ENCODE peak calls at places on chromosomes 16 and 17, in five cellular contexts. One of them, this sample, is unnamed.

GRCh38 chr17:17081304-17081940 is 39.2 kb downstream of the MPRIP start:
- DNase-seq in thoracic aorta: no peak
- DNase-seq in left ventricle myocardium inferior: no peak
- DNase-seq in adrenal gland: no peak
- DNase-seq in ascending aorta: no peak
- DNase-seq in this sample: no peak

GRCh38 chr16:17944345-17944744 is 392.2 kb downstream of the NPIPA8 start:
- DNase-seq in ascending aorta: no peak
- DNase-seq in adrenal gland: no peak
- DNase-seq in thoracic aorta: no peak
- DNase-seq in left ventricle myocardium inferior: no peak
- DNase-seq in this sample: no peak

GRCh38 chr16:22670551-22670970 is 143.4 kb upstream of the HS3ST2 start:
- DNase-seq in ascending aorta: no peak
- DNase-seq in thoracic aorta: no peak
- DNase-seq in left ventricle myocardium inferior: no peak
- DNase-seq in adrenal gland: no peak
- DNase-seq in this sample: no peak

GRCh38 chr16:31224092-31224955 is 7.4 kb upstream of the PYDC1 start:
- DNase-seq in left ventricle myocardium inferior: no peak
- DNase-seq in adrenal gland: no peak
- DNase-seq in ascending aorta: no peak
- DNase-seq in thoracic aorta: no peak
- DNase-seq in this sample: no peak

GRCh38 chr17:921161-921560 is 58.4 kb downstream of the NXN start:
- DNase-seq in thoracic aorta: no peak
- DNase-seq in ascending aorta: no peak
- DNase-seq in adrenal gland: peak; percentile 28
- DNase-seq in left ventricle myocardium inferior: no peak
- DNase-seq in this sample: no peak

GRCh38 chr16:77660311-77660710 is 62.0 kb upstream of the NUDT7 start:
- DNase-seq in adrenal gland: no peak
- DNase-seq in thoracic aorta: no peak
- DNase-seq in ascending aorta: no peak
- DNase-seq in left ventricle myocardium inferior: no peak
- DNase-seq in this sample: no peak

GRCh38 chr16:30876867-30877266 is 17.0 kb downstream of the BCL7C start:
- DNase-seq in left ventricle myocardium inferior: no peak
- DNase-seq in adrenal gland: no peak
- DNase-seq in ascending aorta: no peak
- DNase-seq in thoracic aorta: no peak
- DNase-seq in this sample: no peak

GRCh38 chr17:66557886-66558285 is 255.5 kb downstream of the PRKCA start:
- DNase-seq in ascending aorta: no peak
- DNase-seq in thoracic aorta: no peak
- DNase-seq in adrenal gland: no peak
- DNase-seq in left ventricle myocardium inferior: no peak
- DNase-seq in this sample: no peak

GRCh38 chr17:40344321-40345160 is 20.0 kb downstream of the GJD3 start:
- DNase-seq in left ventricle myocardium inferior: no peak
- DNase-seq in thoracic aorta: no peak
- DNase-seq in adrenal gland: no peak
- DNase-seq in ascending aorta: no peak
- DNase-seq in this sample: no peak

GRCh38 chr16:74216319-74216718 is 80.3 kb upstream of the PSMD7 start:
- DNase-seq in left ventricle myocardium inferior: no peak
- DNase-seq in ascending aorta: no peak
- DNase-seq in adrenal gland: no peak
- DNase-seq in thoracic aorta: no peak
- DNase-seq in this sample: peak; percentile 69

GRCh38 chr16:87528690-87529579 is 36.1 kb upstream of the ZCCHC14 start:
- DNase-seq in left ventricle myocardium inferior: no peak
- DNase-seq in ascending aorta: no peak
- DNase-seq in adrenal gland: no peak
- DNase-seq in thoracic aorta: no peak
- DNase-seq in this sample: no peak

GRCh38 chr16:48101069-48101674 is 54.6 kb downstream of the ABCC12 start:
- DNase-seq in adrenal gland: no peak
- DNase-seq in thoracic aorta: no peak
- DNase-seq in left ventricle myocardium inferior: no peak
- DNase-seq in ascending aorta: no peak
- DNase-seq in this sample: no peak

GRCh38 chr17:75557075-75557851 is 30.3 kb upstream of the MYO15B start:
- DNase-seq in adrenal gland: peak; percentile 95
- DNase-seq in thoracic aorta: no peak
- DNase-seq in left ventricle myocardium inferior: no peak
- DNase-seq in ascending aorta: no peak
- DNase-seq in this sample: no peak

GRCh38 chr17:65102788-65103187 is 34.4 kb upstream of the RGS9 start:
- DNase-seq in thoracic aorta: no peak
- DNase-seq in ascending aorta: no peak
- DNase-seq in left ventricle myocardium inferior: no peak
- DNase-seq in adrenal gland: no peak
- DNase-seq in this sample: no peak

GRCh38 chr17:1755993-1756306 is 5.9 kb upstream of the SERPINF1 start:
- DNase-seq in ascending aorta: no peak
- DNase-seq in left ventricle myocardium inferior: no peak
- DNase-seq in thoracic aorta: no peak
- DNase-seq in adrenal gland: no peak
- DNase-seq in this sample: no peak

GRCh38 chr17:59746849-59747445 is 39.5 kb downstream of the VMP1 start:
- DNase-seq in thoracic aorta: no peak
- DNase-seq in left ventricle myocardium inferior: no peak
- DNase-seq in ascending aorta: no peak
- DNase-seq in adrenal gland: no peak
- DNase-seq in this sample: no peak

GRCh38 chr16:27414803-27415431 is 12.9 kb downstream of the IL21R start:
- DNase-seq in left ventricle myocardium inferior: no peak
- DNase-seq in ascending aorta: no peak
- DNase-seq in thoracic aorta: no peak
- DNase-seq in adrenal gland: no peak
- DNase-seq in this sample: no peak

GRCh38 chr17:76277300-76278267 is 12.4 kb downstream of the UBALD2 start:
- DNase-seq in ascending aorta: no peak
- DNase-seq in thoracic aorta: no peak
- DNase-seq in adrenal gland: no peak
- DNase-seq in left ventricle myocardium inferior: no peak
- DNase-seq in this sample: no peak

GRCh38 chr16:86308514-86308913 is 201.8 kb upstream of the FOXF1 start:
- DNase-seq in ascending aorta: no peak
- DNase-seq in left ventricle myocardium inferior: no peak
- DNase-seq in adrenal gland: no peak
- DNase-seq in thoracic aorta: no peak
- DNase-seq in this sample: no peak

GRCh38 chr16:85253127-85253941 is 141.1 kb upstream of the CIBAR2 start:
- DNase-seq in left ventricle myocardium inferior: peak; percentile 50
- DNase-seq in adrenal gland: peak; percentile 53
- DNase-seq in ascending aorta: no peak
- DNase-seq in thoracic aorta: no peak
- DNase-seq in this sample: no peak

GRCh38 chr17:19596869-19597268 is 51.7 kb upstream of the ALDH3A2 start:
- DNase-seq in thoracic aorta: no peak
- DNase-seq in left ventricle myocardium inferior: no peak
- DNase-seq in adrenal gland: no peak
- DNase-seq in ascending aorta: no peak
- DNase-seq in this sample: no peak

GRCh38 chr17:71792966-71793365 is 327.9 kb upstream of the SOX9 start:
- DNase-seq in thoracic aorta: no peak
- DNase-seq in ascending aorta: no peak
- DNase-seq in left ventricle myocardium inferior: no peak
- DNase-seq in adrenal gland: no peak
- DNase-seq in this sample: peak; percentile 85

GRCh38 chr16:89023621-89024511 is 46.9 kb upstream of the CBFA2T3 start:
- DNase-seq in left ventricle myocardium inferior: peak; percentile 2
- DNase-seq in ascending aorta: no peak
- DNase-seq in thoracic aorta: no peak
- DNase-seq in adrenal gland: no peak
- DNase-seq in this sample: no peak

GRCh38 chr16:10037771-10038170 is 144.5 kb downstream of the GRIN2A start:
- DNase-seq in ascending aorta: no peak
- DNase-seq in thoracic aorta: no peak
- DNase-seq in adrenal gland: no peak
- DNase-seq in left ventricle myocardium inferior: no peak
- DNase-seq in this sample: no peak

GRCh38 chr16:27515874-27516353 is 33.8 kb downstream of the GTF3C1 start:
- DNase-seq in left ventricle myocardium inferior: no peak
- DNase-seq in thoracic aorta: no peak
- DNase-seq in ascending aorta: no peak
- DNase-seq in adrenal gland: peak; percentile 18
- DNase-seq in this sample: no peak

GRCh38 chr16:12679660-12680272 is 123.9 kb downstream of the CPPED1 start:
- DNase-seq in left ventricle myocardium inferior: no peak
- DNase-seq in adrenal gland: no peak
- DNase-seq in thoracic aorta: no peak
- DNase-seq in ascending aorta: no peak
- DNase-seq in this sample: no peak

GRCh38 chr17:50947844-50948514 is 81.8 kb upstream of the TOB1 start:
- DNase-seq in ascending aorta: no peak
- DNase-seq in left ventricle myocardium inferior: peak; percentile 65
- DNase-seq in adrenal gland: peak; percentile 90
- DNase-seq in thoracic aorta: no peak
- DNase-seq in this sample: no peak

GRCh38 chr17:59454633-59455105 is 110.7 kb upstream of the DHX40 start:
- DNase-seq in left ventricle myocardium inferior: no peak
- DNase-seq in ascending aorta: no peak
- DNase-seq in adrenal gland: no peak
- DNase-seq in thoracic aorta: no peak
- DNase-seq in this sample: no peak

GRCh38 chr16:13093676-13094075 is 192.3 kb downstream of the SHISA9 start:
- DNase-seq in adrenal gland: no peak
- DNase-seq in left ventricle myocardium inferior: no peak
- DNase-seq in thoracic aorta: no peak
- DNase-seq in ascending aorta: no peak
- DNase-seq in this sample: no peak

GRCh38 chr17:28041844-28042656 is 427 bp upstream of the NLK start:
- DNase-seq in thoracic aorta: no peak
- DNase-seq in ascending aorta: no peak
- DNase-seq in left ventricle myocardium inferior: no peak
- DNase-seq in adrenal gland: no peak
- DNase-seq in this sample: no peak

GRCh38 chr17:81285894-81286293 is 9.2 kb downstream of the SLC38A10 start:
- DNase-seq in adrenal gland: no peak
- DNase-seq in left ventricle myocardium inferior: no peak
- DNase-seq in thoracic aorta: no peak
- DNase-seq in ascending aorta: no peak
- DNase-seq in this sample: no peak
- H3K27ac ChIP-seq in adrenal gland: peak overlapping the region; percentile 69
- H3K27ac ChIP-seq in left ventricle myocardium inferior: peak overlapping the region; percentile 93
- H3K27ac ChIP-seq in thoracic aorta: no peak overlapping the region
- H3K27ac ChIP-seq in ascending aorta: peak overlapping the region; percentile 67
- H3K27ac ChIP-seq in this sample: no peak overlapping the region

GRCh38 chr17:45236002-45236606 is 14.4 kb downstream of the FMNL1 start:
- DNase-seq in left ventricle myocardium inferior: no peak
- DNase-seq in ascending aorta: no peak
- DNase-seq in adrenal gland: no peak
- DNase-seq in thoracic aorta: no peak
- DNase-seq in this sample: no peak
- TF ChIP-seq CTCF in left ventricle myocardium inferior: peak; percentile 36
- TF ChIP-seq CTCF in ascending aorta: no peak
- TF ChIP-seq CTCF in adrenal gland: peak; percentile 25
- TF ChIP-seq CTCF in thoracic aorta: peak; percentile 37
- TF ChIP-seq CTCF in this sample: no peak

GRCh38 chr17:49079840-49080663 is 52.5 kb upstream of the B4GALNT2 start:
- DNase-seq in left ventricle myocardium inferior: no peak
- DNase-seq in thoracic aorta: no peak
- DNase-seq in ascending aorta: no peak
- DNase-seq in adrenal gland: no peak
- DNase-seq in this sample: no peak
- H3K4me1 ChIP-seq in left ventricle myocardium inferior: no peaks in the 10 kb centered on the region
- H3K4me1 ChIP-seq in thoracic aorta: no peaks in the 10 kb centered on the region
- H3K4me1 ChIP-seq in ascending aorta: no peaks in the 10 kb centered on the region
- H3K4me1 ChIP-seq in adrenal gland: no peaks in the 10 kb centered on the region
- H3K4me1 ChIP-seq in this sample: no peaks in the 10 kb centered on the region

GRCh38 chr17:78293896-78294295 is 62.5 kb downstream of the TMEM235 start:
- DNase-seq in thoracic aorta: no peak
- DNase-seq in ascending aorta: no peak
- DNase-seq in adrenal gland: no peak
- DNase-seq in left ventricle myocardium inferior: no peak
- DNase-seq in this sample: no peak

GRCh38 chr17:78289004-78289403 is 57.6 kb downstream of the TMEM235 start:
- DNase-seq in left ventricle myocardium inferior: no peak
- DNase-seq in adrenal gland: no peak
- DNase-seq in thoracic aorta: no peak
- DNase-seq in ascending aorta: no peak
- DNase-seq in this sample: no peak

GRCh38 chr17:78291944-78292910 is 60.8 kb downstream of the TMEM235 start:
- DNase-seq in ascending aorta: no peak
- DNase-seq in thoracic aorta: no peak
- DNase-seq in left ventricle myocardium inferior: peak; percentile 42
- DNase-seq in adrenal gland: peak; percentile 13
- DNase-seq in this sample: no peak

GRCh38 chr17:78290671-78291070 is 59.2 kb downstream of the TMEM235 start:
- DNase-seq in ascending aorta: no peak
- DNase-seq in thoracic aorta: no peak
- DNase-seq in adrenal gland: no peak
- DNase-seq in left ventricle myocardium inferior: no peak
- DNase-seq in this sample: no peak

GRCh38 chr17:78289802-78290363 is 58.5 kb downstream of the TMEM235 start:
- DNase-seq in ascending aorta: no peak
- DNase-seq in left ventricle myocardium inferior: peak; percentile 77
- DNase-seq in thoracic aorta: peak; percentile 37
- DNase-seq in adrenal gland: peak; percentile 85
- DNase-seq in this sample: peak; percentile 74
- H3K27ac ChIP-seq in ascending aorta: no peak overlapping the region
- H3K27ac ChIP-seq in left ventricle myocardium inferior: no peak overlapping the region
- H3K27ac ChIP-seq in thoracic aorta: no peak overlapping the region
- H3K27ac ChIP-seq in adrenal gland: no peak overlapping the region
- H3K27ac ChIP-seq in this sample: no peak overlapping the region

GRCh38 chr16:58198022-58198683 is at the start of gene CSNK2A2:
- DNase-seq in thoracic aorta: no peak
- DNase-seq in adrenal gland: peak; percentile 63
- DNase-seq in left ventricle myocardium inferior: peak; percentile 73
- DNase-seq in ascending aorta: no peak
- DNase-seq in this sample: no peak
- TF ChIP-seq CTCF in thoracic aorta: no peak
- TF ChIP-seq CTCF in adrenal gland: no peak
- TF ChIP-seq CTCF in left ventricle myocardium inferior: peak; percentile 51
- TF ChIP-seq CTCF in ascending aorta: peak; percentile 5
- TF ChIP-seq CTCF in this sample: peak; percentile 63

DNA sequence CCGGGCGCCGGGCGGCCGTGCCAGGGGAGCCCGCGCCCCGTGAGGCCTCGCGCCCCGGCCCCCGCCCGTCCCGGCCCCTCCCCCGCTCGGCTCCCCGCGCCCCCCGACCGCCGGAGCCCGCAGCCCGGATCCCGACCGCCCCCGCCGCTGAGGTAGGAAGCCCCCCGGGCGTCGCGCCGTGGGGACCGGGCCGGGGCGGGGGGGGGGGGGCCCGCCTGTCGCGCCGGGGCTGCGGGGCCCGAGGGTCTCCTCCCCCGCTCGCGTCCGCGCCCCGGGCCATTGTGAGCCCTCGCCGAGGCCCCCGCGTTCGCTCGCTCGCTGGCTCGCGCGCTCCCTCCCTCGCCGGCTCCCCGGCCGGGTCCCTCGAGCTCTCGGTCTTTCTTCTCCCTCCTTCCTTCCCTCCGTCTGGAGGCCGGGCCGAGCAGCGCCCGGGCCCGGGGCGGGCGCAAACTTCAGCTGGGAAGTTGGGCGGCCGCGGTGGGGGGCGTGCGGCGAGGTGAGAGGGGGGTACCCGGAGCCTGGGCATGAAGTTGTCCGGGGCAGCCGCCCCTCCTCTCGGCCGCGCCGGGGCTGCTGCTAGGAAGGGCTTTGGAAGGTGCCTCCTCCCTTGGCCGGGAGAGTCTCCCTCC is 350 bp downstream of the GLIS2 start:
- DNase-seq in thoracic aorta: no peak
- DNase-seq in ascending aorta: no peak
- DNase-seq in adrenal gland: no peak
- DNase-seq in left ventricle myocardium inferior: no peak
- DNase-seq in this sample: no peak
- H3K4me1 ChIP-seq in thoracic aorta: peaks cover 33% of the 10 kb centered on the region
- H3K4me1 ChIP-seq in ascending aorta: peaks cover 41% of the 10 kb centered on the region
- H3K4me1 ChIP-seq in adrenal gland: peaks cover 53% of the 10 kb centered on the region
- H3K4me1 ChIP-seq in left ventricle myocardium inferior: peaks cover 69% of the 10 kb centered on the region
- H3K4me1 ChIP-seq in this sample: peaks cover 21% of the 10 kb centered on the region